ENCODE peak calls at places on chromosome 7, in six cellular contexts. B is Calu3, D is AG04450, E is K562, Y is IMR-90, W is fibroblast of lung. O is an unnamed sample.

GRCh38 chr7:148964510-148965267 is 63.6 kb downstream of the PDIA4 start:
- DNase-seq in B (no peak), W (no peak), D (no peak), Y (no peak), E (no peak), O (no peak)

GRCh38 chr7:132422502-132423101 is 153.7 kb downstream of the PLXNA4 start:
- DNase-seq in E (no peak), B (no peak), W (peak), D (no peak), Y (no peak), O (no peak)

GRCh38 chr7:41709621-41710020 is 6.7 kb upstream of the INHBA start:
- DNase-seq in D (peak), E (no peak), W (peak), B (no peak), Y (peak), O (no peak)

GRCh38 chr7:22911889-22912288 is 89.2 kb upstream of the TOMM7 start:
- DNase-seq in D (no peak), Y (peak), E (no peak), B (no peak), W (peak), O (no peak)

GRCh38 chr7:39314869-39315268 is 251.3 kb upstream of the YAE1 start:
- DNase-seq in Y (no peak), B (no peak), W (no peak), D (no peak), E (no peak), O (no peak)

GRCh38 chr7:115672024-115672423 is 358.5 kb downstream of the TFEC start:
- DNase-seq in E (no peak), D (no peak), B (no peak), Y (peak), W (peak), O (no peak)

GRCh38 chr7:94357076-94357475 is 37.6 kb upstream of the COL1A2 start:
- DNase-seq in D (no peak), E (no peak), Y (no peak), B (no peak), W (peak), O (no peak)

GRCh38 chr7:46993396-46993795 is 588.5 kb downstream of the TNS3 start:
- DNase-seq in W (no peak), B (no peak), Y (peak), E (no peak), D (no peak), O (no peak)

GRCh38 chr7:75920431-75921161 is 5.6 kb downstream of the POR start:
- DNase-seq in D (no peak), B (no peak), W (peak), Y (no peak), E (peak), O (no peak)

GRCh38 chr7:133437544-133437943 is 184.7 kb downstream of the EXOC4 start:
- DNase-seq in Y (no peak), E (no peak), B (no peak), W (no peak), D (no peak), O (no peak)

GRCh38 chr7:17939670-17940301 is 508 bp downstream of the SNX13 start:
- DNase-seq in W (peak), Y (peak), E (peak), B (peak), D (no peak), O (no peak)

GRCh38 chr7:156903232-156903909 is 10.4 kb upstream of the LMBR1 start:
- DNase-seq in E (no peak), W (peak), D (no peak), B (peak), Y (peak), O (no peak)

DNA sequence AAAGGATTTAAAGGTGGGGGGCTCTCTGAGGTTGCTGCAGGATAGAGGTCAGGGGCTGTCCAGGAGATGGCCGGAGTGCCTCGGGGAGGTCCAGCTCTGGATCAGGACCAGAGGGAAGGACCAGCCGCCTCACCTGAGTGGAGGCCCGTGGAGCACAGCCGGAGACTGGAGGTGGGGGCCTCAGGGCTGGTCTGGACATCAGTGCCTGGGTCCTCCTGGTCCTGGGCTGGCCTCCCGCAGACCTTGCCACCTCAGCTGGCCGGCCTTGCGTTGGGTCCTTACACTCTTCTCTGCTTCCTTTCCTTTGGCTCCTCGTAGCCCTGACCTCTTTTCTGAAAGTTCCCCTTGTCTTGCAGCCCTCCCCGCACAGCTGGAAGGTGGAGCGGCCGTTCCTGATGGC is 2.0 kb downstream of the SUN1 start:
- DNase-seq in B (no peak), Y (no peak), W (no peak), E (no peak), D (no peak), O (peak)
- TF ChIP-seq CTCF in B (no peak), Y (no peak), W (no peak), E (no peak), D (no peak), O (no peak)

GRCh38 chr7:91869661-91870060 is 10.8 kb downstream of the MTERF1 start:
- DNase-seq in D (no peak), W (no peak), B (no peak), E (no peak), Y (no peak), O (no peak)
- TF ChIP-seq CTCF in D (no peak), W (peak), B (no peak), E (peak), Y (no peak), O (peak)

GRCh38 chr7:151741585-151741984 is 135.3 kb downstream of the PRKAG2 start:
- DNase-seq in W (no peak), D (no peak), B (no peak), Y (no peak), E (no peak), O (no peak)
- TF ChIP-seq CTCF in W (no peak), D (no peak), B (no peak), Y (no peak), E (no peak), O (no peak)

GRCh38 chr7:87148332-87148955 is 3.8 kb upstream of the DMTF1 start:
- DNase-seq in W (peak), D (no peak), B (no peak), Y (peak), E (peak), O (no peak)
- TF ChIP-seq CTCF in W (peak), D (peak), B (no peak), Y (peak), E (peak), O (peak)

GRCh38 chr7:122535086-122535485 is 163.8 kb downstream of the RNF133 start:
- DNase-seq in Y (no peak), W (no peak), D (no peak), E (no peak), B (no peak), O (no peak)

GRCh38 chr7:122528879-122529481 is 169.9 kb downstream of the RNF133 start:
- DNase-seq in D (no peak), Y (peak), W (peak), E (peak), B (no peak), O (no peak)

GRCh38 chr7:122532406-122533269 is 166.3 kb downstream of the RNF133 start:
- DNase-seq in D (no peak), Y (peak), W (no peak), B (no peak), E (peak), O (no peak)
- TF ChIP-seq CTCF in D (peak), Y (peak), W (peak), B (no peak), E (no peak), O (peak)